ENCODE peak calls at places on chromosome 6, in six cellular contexts. R, Z, X, U, O and L are unnamed samples.

GRCh38 chr6:144675231-144675861 is 390.2 kb downstream of the UTRN start:
- DNase-seq in R (no peak), Z (no peak), X (no peak), U (no peak), O (peak), L (no peak)

GRCh38 chr6:113684382-113684901 is 172.7 kb upstream of the MARCKS start:
- DNase-seq in R (no peak), Z (no peak), X (no peak), U (peak), O (peak), L (no peak)

GRCh38 chr6:75207211-75207984 is 1.5 kb upstream of the COL12A1 start:
- DNase-seq in R (peak), Z (no peak), X (no peak), U (no peak), O (peak), L (peak)

GRCh38 chr6:170271771-170272314 is 19.0 kb downstream of the DLL1 start:
- DNase-seq in R (no peak), Z (no peak), X (no peak), U (no peak), O (no peak), L (no peak)

GRCh38 chr6:156425374-156425773 is 351.8 kb upstream of the ARID1B start:
- DNase-seq in R (no peak), Z (no peak), X (no peak), U (no peak), O (peak), L (no peak)

GRCh38 chr6:162409986-162410715 is 317.4 kb downstream of the PRKN start:
- DNase-seq in R (peak), Z (no peak), X (no peak), U (no peak), O (no peak), L (no peak)

GRCh38 chr6:136069119-136069518 is 181.0 kb downstream of the MTFR2 start:
- DNase-seq in R (no peak), Z (no peak), X (no peak), U (no peak), O (peak), L (no peak)

GRCh38 chr6:42967228-42967627 is 6.7 kb downstream of the GNMT start:
- DNase-seq in R (no peak), Z (no peak), X (no peak), U (no peak), O (no peak), L (no peak)

GRCh38 chr6:44696686-44697085 is 309.2 kb downstream of the CDC5L start:
- DNase-seq in R (no peak), Z (no peak), X (no peak), U (no peak), O (no peak), L (no peak)

GRCh38 chr6:139354177-139354576 is 20.3 kb downstream of the CITED2 start:
- DNase-seq in R (no peak), Z (no peak), X (no peak), U (no peak), O (no peak), L (no peak)

GRCh38 chr6:77463308-77463880 is at the start of gene HTR1B:
- DNase-seq in R (peak), Z (peak), X (no peak), U (no peak), O (peak), L (peak)

GRCh38 chr6:163526356-163526755 is 111.8 kb downstream of the QKI start:
- DNase-seq in R (no peak), Z (no peak), X (no peak), U (no peak), O (no peak), L (no peak)

GRCh38 chr6:149212892-149213786 is 104.4 kb upstream of the TAB2 start:
- DNase-seq in R (no peak), Z (no peak), X (no peak), U (no peak), O (no peak), L (no peak)

GRCh38 chr6:9397981-9398559 is 962.7 kb upstream of the SLC35B3 start:
- DNase-seq in R (no peak), Z (peak), X (no peak), U (no peak), O (peak), L (no peak)

GRCh38 chr6:169725270-169726048 is 1.2 kb upstream of the PHF10 start:
- DNase-seq in R (peak), Z (peak), X (peak), U (peak), O (peak), L (peak)

GRCh38 chr6:170026272-170027110 is 264.4 kb downstream of the DLL1 start:
- DNase-seq in R (no peak), Z (no peak), X (no peak), U (no peak), O (no peak), L (no peak)

GRCh38 chr6:37103169-37104039 is 66.5 kb upstream of the PIM1 start:
- DNase-seq in R (peak), Z (peak), X (peak), U (peak), O (peak), L (no peak)

GRCh38 chr6:88566746-88567534 is 396.5 kb downstream of the RNGTT start:
- DNase-seq in R (no peak), Z (no peak), X (no peak), U (no peak), O (no peak), L (no peak)

GRCh38 chr6:73240730-73241129 is 15.4 kb upstream of the KHDC1L start:
- DNase-seq in R (no peak), Z (no peak), X (no peak), U (no peak), O (no peak), L (no peak)

GRCh38 chr6:154510144-154510905 is at the start of gene CNKSR3:
- DNase-seq in R (peak), Z (peak), X (peak), U (peak), O (peak), L (peak)

GRCh38 chr6:66396549-66396948 is 689.5 kb upstream of the EYS start:
- DNase-seq in R (no peak), Z (no peak), X (no peak), U (no peak), O (no peak), L (no peak)

GRCh38 chr6:33781105-33781975 is 7.6 kb downstream of the LEMD2 start:
- DNase-seq in R (peak), Z (peak), X (no peak), U (no peak), O (peak), L (peak)

GRCh38 chr6:99416892-99417767 is 8.0 kb downstream of the PNISR start:
- DNase-seq in R (no peak), Z (no peak), X (no peak), U (no peak), O (no peak), L (no peak)

GRCh38 chr6:132933085-132933484 is 118.7 kb downstream of the RPS12 start:
- DNase-seq in R (no peak), Z (no peak), X (no peak), U (no peak), O (no peak), L (no peak)

GRCh38 chr6:11668455-11668854 is 110.1 kb downstream of the ADTRP start:
- DNase-seq in R (no peak), Z (no peak), X (no peak), U (no peak), O (no peak), L (no peak)

GRCh38 chr6:152463183-152463582 is 174.0 kb downstream of the SYNE1 start:
- DNase-seq in R (no peak), Z (no peak), X (no peak), U (no peak), O (no peak), L (no peak)

GRCh38 chr6:75205776-75206334 is at the start of gene COL12A1:
- DNase-seq in R (peak), Z (peak), X (no peak), U (no peak), O (peak), L (no peak)

GRCh38 chr6:69719602-69720193 is 77.1 kb downstream of the LMBRD1 start:
- DNase-seq in R (no peak), Z (peak), X (peak), U (peak), O (peak), L (no peak)

GRCh38 chr6:129183681-129184216 is 300.8 kb downstream of the LAMA2 start:
- DNase-seq in R (no peak), Z (no peak), X (no peak), U (no peak), O (peak), L (no peak)

GRCh38 chr6:63263456-63263855 is 52.2 kb downstream of the FKBP1C start:
- DNase-seq in R (no peak), Z (no peak), X (no peak), U (no peak), O (no peak), L (no peak)

GRCh38 chr6:16681260-16681873 is 79.9 kb downstream of the ATXN1 start:
- DNase-seq in R (no peak), Z (peak), X (no peak), U (peak), O (peak), L (no peak)

GRCh38 chr6:36724514-36725385 is 27.1 kb downstream of the RAB44 start:
- DNase-seq in R (peak), Z (peak), X (peak), U (peak), O (peak), L (peak)

GRCh38 chr6:165987483-165988305 is 180.0 kb downstream of the TBXT start:
- DNase-seq in R (peak), Z (peak), X (no peak), U (no peak), O (no peak), L (peak)

GRCh38 chr6:41774841-41775240 is 4.9 kb downstream of the FRS3 start:
- DNase-seq in R (no peak), Z (no peak), X (no peak), U (no peak), O (no peak), L (no peak)
- TF ChIP-seq JUN in R (no peak), Z (no peak), X (no peak), U (no peak), O (no peak), L (no peak)

GRCh38 chr6:41474213-41474933 is 71.8 kb upstream of the FOXP4 start:
- DNase-seq in R (no peak), Z (no peak), X (no peak), U (no peak), O (no peak), L (no peak)

GRCh38 chr6:41476407-41476806 is 69.8 kb upstream of the FOXP4 start:
- DNase-seq in R (no peak), Z (no peak), X (no peak), U (no peak), O (no peak), L (no peak)

GRCh38 chr6:41477572-41477971 is 68.6 kb upstream of the FOXP4 start:
- DNase-seq in R (peak), Z (no peak), X (no peak), U (no peak), O (no peak), L (no peak)

GRCh38 chr6:41475737-41476357 is 70.3 kb upstream of the FOXP4 start:
- DNase-seq in R (no peak), Z (no peak), X (no peak), U (peak), O (no peak), L (no peak)

GRCh38 chr6:41475164-41475563 is 71.0 kb upstream of the FOXP4 start:
- DNase-seq in R (no peak), Z (no peak), X (no peak), U (no peak), O (no peak), L (no peak)
- TF ChIP-seq JUN in R (no peak), Z (no peak), X (no peak), U (no peak), O (no peak), L (no peak)

DNA sequence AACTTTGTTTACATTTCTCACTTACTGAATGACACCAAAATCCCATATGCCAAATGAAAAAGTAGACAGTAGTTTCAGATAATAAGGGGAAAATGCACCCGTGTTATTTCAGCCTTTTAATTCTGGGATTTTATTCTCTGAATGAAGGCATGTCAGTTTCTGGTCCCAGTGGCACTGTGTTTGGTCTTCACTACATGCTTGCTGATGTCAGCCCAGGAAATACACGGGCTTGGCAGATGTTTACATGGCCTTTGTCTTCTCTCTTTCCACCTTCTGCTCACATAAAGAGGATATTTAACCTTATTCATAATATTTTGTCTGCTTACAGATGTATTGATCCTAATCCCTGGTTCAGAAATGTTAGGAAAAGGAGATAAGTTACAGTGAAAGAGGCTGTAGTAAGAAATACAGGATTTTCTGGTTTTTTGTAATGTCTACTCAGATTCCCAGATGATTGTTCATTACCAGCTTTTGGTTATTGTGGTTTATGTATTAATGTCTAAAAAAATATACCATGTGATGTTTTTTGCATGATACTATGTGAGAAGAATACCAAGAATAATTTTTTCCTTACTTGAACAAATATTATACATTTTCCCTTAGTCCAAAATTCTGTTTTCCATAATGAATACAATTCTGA is 27.7 kb downstream of the DSE start:
- DNase-seq in R (no peak), Z (no peak), X (no peak), U (no peak), O (peak), L (no peak)
- TF ChIP-seq JUN in R (no peak), Z (no peak), X (no peak), U (no peak), O (no peak), L (no peak)

GRCh38 chr6:80182291-80182690 is 75.8 kb downstream of the BCKDHB start:
- DNase-seq in R (no peak), Z (no peak), X (no peak), U (no peak), O (peak), L (no peak)
- TF ChIP-seq JUN in R (no peak), Z (no peak), X (no peak), U (no peak), O (peak), L (no peak)

GRCh38 chr6:52588710-52589091 is 11.8 kb upstream of the TRAM2 start:
- DNase-seq in R (no peak), Z (no peak), X (no peak), U (no peak), O (peak), L (no peak)

GRCh38 chr6:52594216-52594615 is 17.4 kb upstream of the TRAM2 start:
- DNase-seq in R (no peak), Z (no peak), X (no peak), U (no peak), O (no peak), L (no peak)

GRCh38 chr6:52590634-52590985 is 13.8 kb upstream of the TRAM2 start:
- DNase-seq in R (no peak), Z (no peak), X (no peak), U (peak), O (no peak), L (no peak)

GRCh38 chr6:52595000-52595795 is 18.3 kb upstream of the TRAM2 start:
- DNase-seq in R (no peak), Z (no peak), X (no peak), U (peak), O (no peak), L (no peak)

DNA sequence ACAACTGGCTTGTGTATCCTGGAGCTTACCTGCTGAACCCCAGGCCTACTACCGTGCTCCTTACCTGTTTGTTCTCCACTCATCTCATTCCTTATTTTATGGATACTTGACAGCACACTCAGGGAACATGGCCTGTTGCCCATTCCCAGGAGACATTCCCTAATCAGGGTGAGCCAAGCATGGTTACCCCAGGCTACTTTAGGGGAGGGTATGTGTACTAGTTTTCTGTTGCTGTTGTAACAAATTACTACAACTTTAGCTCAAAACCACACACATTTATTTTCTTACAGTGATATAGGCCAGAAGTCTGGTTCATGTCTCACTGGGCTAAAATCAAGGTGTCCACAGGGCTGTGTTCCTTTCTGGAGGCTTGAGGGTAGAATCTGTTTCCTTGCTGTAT is 15.0 kb upstream of the TRAM2 start:
- DNase-seq in R (no peak), Z (no peak), X (no peak), U (no peak), O (no peak), L (no peak)
- TF ChIP-seq JUN in R (no peak), Z (no peak), X (no peak), U (no peak), O (no peak), L (no peak)

GRCh38 chr6:29295181-29295585 is 6.3 kb upstream of the OR14J1 start:
- DNase-seq in R (no peak), Z (no peak), X (no peak), U (no peak), O (no peak), L (no peak)
- TF ChIP-seq JUN in R (no peak), Z (no peak), X (no peak), U (no peak), O (no peak), L (no peak)